ENCODE peak calls at places on chromosomes 5 and 9, in five cellular contexts. D is activated naive CD8-positive, alpha-beta T cell treated with anti-CD3 and anti-CD28 coated beads, Interleukin-2, amount 50 U/mL, for 24 hours; X is activated naive CD4-positive, alpha-beta T cell treated with anti-CD3 and anti-CD28 coated beads for 36 hours; H is activated CD8-positive, alpha-beta memory T cell treated with anti-CD3 and anti-CD28 coated beads, Interleukin-2, amount 50 U/mL, for 48 hours; J is anterior cingulate cortex. Z is an unnamed sample.

GRCh38 chr9:120885968-120886367 is 9.0 kb upstream of the PHF19 start:
- DNase-seq in H (no peak), J (no peak), D (no peak), X (no peak), Z (no peak)

GRCh38 chr9:88235615-88236014 is 97.3 kb upstream of the SPATA31C2 start:
- DNase-seq in X (no peak), D (no peak), J (no peak), H (no peak), Z (no peak)

GRCh38 chr5:110932755-110933488 is 138.6 kb upstream of the TSLP start:
- DNase-seq in D (no peak), H (no peak), X (no peak), J (no peak), Z (no peak)

GRCh38 chr5:1764606-1764960 is 35.1 kb downstream of the MRPL36 start:
- DNase-seq in H (no peak), J (no peak), X (no peak), D (no peak), Z (no peak)

GRCh38 chr5:15691536-15691935 is 191.6 kb downstream of the FBXL7 start:
- DNase-seq in J (no peak), X (no peak), H (no peak), D (no peak), Z (no peak)

GRCh38 chr5:1930880-1931589 is 48.3 kb upstream of the IRX4 start:
- DNase-seq in D (no peak), H (no peak), J (peak), X (no peak), Z (no peak)

GRCh38 chr9:133505186-133505830 is 19.5 kb downstream of the MYMK start:
- DNase-seq in J (no peak), D (no peak), X (no peak), H (no peak), Z (no peak)

GRCh38 chr5:116378007-116378831 is 196.4 kb downstream of the SEMA6A start:
- DNase-seq in H (no peak), D (no peak), J (no peak), X (no peak), Z (no peak)

GRCh38 chr9:116713266-116713665 is 26.2 kb downstream of the TRIM32 start:
- DNase-seq in J (no peak), H (no peak), X (no peak), D (no peak), Z (no peak)

GRCh38 chr9:113585555-113585954 is 122.0 kb downstream of the RGS3 start:
- DNase-seq in H (no peak), J (no peak), D (no peak), X (no peak), Z (no peak)